ENCODE peak calls at places on chromosome 16, in six cellular contexts. K is astrocyte of the spinal cord, B is GM10248, F is OCI-LY7, L is A549, P is B cell. O is an unnamed sample.

GRCh38 chr16:9885457-9885856 is 296.8 kb downstream of the GRIN2A start:
- DNase-seq in K (no peak), B (no peak), F (no peak), L (no peak), P (no peak), O (no peak)

GRCh38 chr16:84141143-84141670 is 3.8 kb downstream of the HSDL1 start:
- DNase-seq in K (no peak), B (no peak), F (peak; percentile 69), L (peak; percentile 38), P (no peak), O (no peak)

GRCh38 chr16:1152651-1153259 is at the start of gene CACNA1H:
- DNase-seq in K (no peak), B (no peak), F (no peak), L (peak; percentile 58), P (no peak), O (peak; percentile 71)

GRCh38 chr16:73113326-73113720 is 65.4 kb upstream of the ZFHX3 start:
- DNase-seq in K (no peak), B (no peak), F (no peak), L (no peak), P (no peak), O (no peak)

GRCh38 chr16:53515259-53515658 is 12.2 kb upstream of the AKTIP start:
- DNase-seq in K (peak; percentile 28), B (no peak), F (no peak), L (no peak), P (no peak), O (no peak)

GRCh38 chr16:85345129-85345639 is 232.9 kb upstream of the CIBAR2 start:
- DNase-seq in K (no peak), B (no peak), F (no peak), L (no peak), P (no peak), O (no peak)

GRCh38 chr16:53266156-53266555 is 168.1 kb upstream of the RBL2 start:
- DNase-seq in K (no peak), B (no peak), F (no peak), L (no peak), P (no peak), O (no peak)

GRCh38 chr16:11401161-11402050 is 56.1 kb downstream of the RMI2 start:
- DNase-seq in K (no peak), B (no peak), F (no peak), L (no peak), P (no peak), O (no peak)

GRCh38 chr16:27999687-28000086 is 63.8 kb downstream of the GSG1L start:
- DNase-seq in K (no peak), B (no peak), F (no peak), L (no peak), P (no peak), O (no peak)

GRCh38 chr16:48101069-48101674 is 54.6 kb downstream of the ABCC12 start:
- DNase-seq in K (peak; percentile 43), B (peak; percentile 76), F (no peak), L (no peak), P (no peak), O (peak; percentile 77)

GRCh38 chr16:3004781-3005284 is 7.9 kb upstream of the CLDN9 start:
- DNase-seq in K (no peak), B (no peak), F (no peak), L (peak; percentile 36), P (no peak), O (no peak)

GRCh38 chr16:88566158-88566557 is 4.0 kb upstream of the ZC3H18 start:
- DNase-seq in K (peak; percentile 39), B (no peak), F (no peak), L (no peak), P (no peak), O (no peak)

GRCh38 chr16:11497329-11497805 is 89.4 kb downstream of the LITAF start:
- DNase-seq in K (peak; percentile 72), B (no peak), F (no peak), L (peak; percentile 88), P (no peak), O (no peak)

GRCh38 chr16:2023098-2023925 is 3.4 kb upstream of the NHERF2 start:
- DNase-seq in K (peak; percentile 83), B (peak; percentile 98), F (peak; percentile 89), L (peak; percentile 88), P (peak; percentile 92), O (peak; percentile 99)

DNA sequence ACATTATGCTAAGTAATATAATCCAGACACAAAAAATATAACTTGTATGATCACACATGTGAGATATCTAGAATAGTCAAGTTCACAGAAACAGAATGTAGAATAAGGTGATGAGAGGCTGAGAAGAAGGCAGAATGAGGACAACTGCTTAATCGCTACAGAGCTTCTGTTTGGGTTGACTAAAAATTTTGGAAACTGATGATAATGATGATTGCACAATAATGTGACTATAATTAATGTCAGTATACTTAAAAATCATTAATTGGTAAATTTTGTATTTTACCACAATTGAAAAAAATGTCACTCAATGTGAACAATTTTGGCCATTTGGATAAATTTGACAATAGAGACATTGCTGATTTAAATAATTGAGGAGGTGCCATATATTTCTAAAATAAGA is 1374.4 kb upstream of the CDH8 start:
- DNase-seq in K (no peak), B (no peak), F (no peak), L (no peak), P (no peak), O (no peak)
- TF ChIP-seq CTCF in K (no peak), B (no peak), F (no peak), L (no peak), P (no peak), O (no peak)

GRCh38 chr16:19223235-19223847 is 55.3 kb downstream of the SYT17 start:
- DNase-seq in K (no peak), B (no peak), F (peak; percentile 41), L (no peak), P (no peak), O (no peak)
- TF ChIP-seq CTCF in K (peak; percentile 65), B (peak; percentile 37), F (peak; percentile 94), L (peak; percentile 62), P (peak; percentile 46), O (no peak)

GRCh38 chr16:80990978-80991377 is 15.7 kb downstream of the CMC2 start:
- DNase-seq in K (no peak), B (no peak), F (no peak), L (no peak), P (no peak), O (no peak)

GRCh38 chr16:80993293-80993691 is 13.4 kb downstream of the CMC2 start:
- DNase-seq in K (peak; percentile 90), B (no peak), F (no peak), L (no peak), P (no peak), O (no peak)

GRCh38 chr16:80994451-80994850 is 12.2 kb downstream of the CMC2 start:
- DNase-seq in K (peak; percentile 43), B (no peak), F (no peak), L (no peak), P (no peak), O (no peak)

GRCh38 chr16:80991792-80992430 is 14.8 kb downstream of the CMC2 start:
- DNase-seq in K (no peak), B (no peak), F (no peak), L (no peak), P (no peak), O (no peak)

DNA sequence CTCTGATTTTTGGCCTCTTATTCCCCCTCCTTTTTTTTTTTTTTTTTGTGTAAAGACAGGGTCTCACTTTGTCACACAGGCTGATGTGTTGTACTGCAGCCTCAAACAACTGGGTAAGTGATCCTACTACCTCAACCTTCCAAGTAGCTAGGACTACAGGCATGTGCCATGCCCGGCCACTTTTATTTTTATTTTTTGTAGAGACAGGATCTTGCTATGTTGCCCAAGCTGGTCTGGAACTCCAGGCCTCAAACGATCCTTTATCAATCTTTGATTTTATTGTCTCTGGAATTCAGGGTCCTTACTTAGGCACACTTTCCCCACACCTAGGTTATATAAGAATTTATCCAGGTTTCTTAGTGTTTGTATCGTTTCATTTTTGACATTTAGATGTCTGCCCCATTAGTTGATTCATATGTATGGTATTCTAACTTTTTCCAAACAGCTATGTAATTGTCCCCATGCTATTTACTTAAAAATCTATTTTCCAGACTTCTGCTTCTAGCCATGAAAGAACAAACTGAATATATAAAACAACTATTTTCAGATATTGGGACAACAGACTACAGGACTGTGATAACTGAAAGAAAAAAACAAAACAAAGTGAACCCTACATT is 13.9 kb downstream of the CMC2 start:
- DNase-seq in K (no peak), B (no peak), F (no peak), L (no peak), P (no peak), O (no peak)
- TF ChIP-seq CTCF in K (no peak), B (no peak), F (no peak), L (no peak), P (no peak), O (no peak)

GRCh38 chr16:57801098-57801855 is 1.0 kb downstream of the KIFC3 start:
- DNase-seq in K (peak; percentile 68), B (no peak), F (no peak), L (peak; percentile 62), P (no peak), O (no peak)
- TF ChIP-seq CTCF in K (peak; percentile 4), B (no peak), F (no peak), L (no peak), P (no peak), O (no peak)

GRCh38 chr16:65490296-65490695 is 368.4 kb upstream of the CDH11 start:
- DNase-seq in K (no peak), B (no peak), F (no peak), L (no peak), P (no peak), O (no peak)

GRCh38 chr16:65494080-65494479 is 372.2 kb upstream of the CDH11 start:
- DNase-seq in K (peak; percentile 40), B (no peak), F (no peak), L (no peak), P (no peak), O (no peak)

GRCh38 chr16:65494609-65495008 is 372.7 kb upstream of the CDH11 start:
- DNase-seq in K (no peak), B (no peak), F (no peak), L (no peak), P (no peak), O (no peak)

GRCh38 chr16:65487231-65487630 is 365.4 kb upstream of the CDH11 start:
- DNase-seq in K (no peak), B (no peak), F (no peak), L (no peak), P (no peak), O (no peak)

GRCh38 chr16:65489531-65490023 is 367.7 kb upstream of the CDH11 start:
- DNase-seq in K (peak; percentile 5), B (no peak), F (no peak), L (no peak), P (no peak), O (no peak)
- TF ChIP-seq CTCF in K (no peak), B (no peak), F (no peak), L (no peak), P (no peak), O (no peak)

GRCh38 chr16:5062790-5063765 is 2.7 kb downstream of the C16orf89 start:
- DNase-seq in K (no peak), B (no peak), F (peak; percentile 10), L (no peak), P (no peak), O (no peak)
- TF ChIP-seq CTCF in K (no peak), B (no peak), F (peak; percentile 41), L (no peak), P (no peak), O (no peak)

O was measured in GM13976.